ENCODE peak calls at places on chromosomes 5 and 9, in nine cellular contexts. One of them, this sample, is unnamed.

GRCh38 chr5:95615164-95615467 is 4.8 kb upstream of the GPR150 start:
- DNase-seq in A549: no peak
- DNase-seq in activated T-cell treated with anti-CD3 and anti-CD28 coated beads, Interleukin-2, amount 50 U/mL, for 4 hours: no peak
- DNase-seq in GM04504: no peak
- DNase-seq in SW480: no peak
- DNase-seq in T-helper 1 cell: peak
- DNase-seq in activated naive CD4-positive, alpha-beta T cell treated with anti-CD3 and anti-CD28 coated beads, Interleukin-2, amount 50 U/mL, for 16 hours: no peak
- DNase-seq in central memory CD4-positive, alpha-beta T cell: no peak
- DNase-seq in Ammon's horn: no peak
- DNase-seq in this sample: no peak

GRCh38 chr9:112711050-112711689 is 6.7 kb downstream of the INIP start:
- DNase-seq in T-helper 1 cell: no peak
- DNase-seq in Ammon's horn: peak
- DNase-seq in GM04504: no peak
- DNase-seq in SW480: peak
- DNase-seq in activated T-cell treated with anti-CD3 and anti-CD28 coated beads, Interleukin-2, amount 50 U/mL, for 4 hours: no peak
- DNase-seq in activated naive CD4-positive, alpha-beta T cell treated with anti-CD3 and anti-CD28 coated beads, Interleukin-2, amount 50 U/mL, for 16 hours: no peak
- DNase-seq in central memory CD4-positive, alpha-beta T cell: no peak
- DNase-seq in A549: no peak
- DNase-seq in this sample: no peak

GRCh38 chr9:38024036-38024681 is 44.9 kb downstream of the SHB start:
- DNase-seq in SW480: peak
- DNase-seq in GM04504: no peak
- DNase-seq in T-helper 1 cell: no peak
- DNase-seq in central memory CD4-positive, alpha-beta T cell: no peak
- DNase-seq in A549: no peak
- DNase-seq in activated T-cell treated with anti-CD3 and anti-CD28 coated beads, Interleukin-2, amount 50 U/mL, for 4 hours: no peak
- DNase-seq in activated naive CD4-positive, alpha-beta T cell treated with anti-CD3 and anti-CD28 coated beads, Interleukin-2, amount 50 U/mL, for 16 hours: no peak
- DNase-seq in Ammon's horn: peak
- DNase-seq in this sample: peak

GRCh38 chr9:3099601-3100000 is 255.7 kb upstream of the PUM3 start:
- DNase-seq in Ammon's horn: peak
- DNase-seq in A549: no peak
- DNase-seq in T-helper 1 cell: no peak
- DNase-seq in SW480: no peak
- DNase-seq in GM04504: no peak
- DNase-seq in activated naive CD4-positive, alpha-beta T cell treated with anti-CD3 and anti-CD28 coated beads, Interleukin-2, amount 50 U/mL, for 16 hours: no peak
- DNase-seq in central memory CD4-positive, alpha-beta T cell: no peak
- DNase-seq in activated T-cell treated with anti-CD3 and anti-CD28 coated beads, Interleukin-2, amount 50 U/mL, for 4 hours: no peak
- DNase-seq in this sample: no peak

GRCh38 chr5:131109540-131110255 is 55.4 kb downstream of the HINT1 start:
- DNase-seq in A549: peak
- DNase-seq in Ammon's horn: peak
- DNase-seq in central memory CD4-positive, alpha-beta T cell: peak
- DNase-seq in SW480: peak
- DNase-seq in T-helper 1 cell: peak
- DNase-seq in activated T-cell treated with anti-CD3 and anti-CD28 coated beads, Interleukin-2, amount 50 U/mL, for 4 hours: no peak
- DNase-seq in activated naive CD4-positive, alpha-beta T cell treated with anti-CD3 and anti-CD28 coated beads, Interleukin-2, amount 50 U/mL, for 16 hours: no peak
- DNase-seq in GM04504: peak
- DNase-seq in this sample: no peak

GRCh38 chr5:105259581-105260217 is 1697.1 kb upstream of the NUDT12 start:
- DNase-seq in T-helper 1 cell: no peak
- DNase-seq in central memory CD4-positive, alpha-beta T cell: no peak
- DNase-seq in SW480: no peak
- DNase-seq in GM04504: no peak
- DNase-seq in activated T-cell treated with anti-CD3 and anti-CD28 coated beads, Interleukin-2, amount 50 U/mL, for 4 hours: no peak
- DNase-seq in activated naive CD4-positive, alpha-beta T cell treated with anti-CD3 and anti-CD28 coated beads, Interleukin-2, amount 50 U/mL, for 16 hours: no peak
- DNase-seq in Ammon's horn: no peak
- DNase-seq in A549: no peak
- DNase-seq in this sample: no peak

GRCh38 chr9:110321055-110321454 is 16.6 kb downstream of the TXNDC8 start:
- DNase-seq in activated naive CD4-positive, alpha-beta T cell treated with anti-CD3 and anti-CD28 coated beads, Interleukin-2, amount 50 U/mL, for 16 hours: no peak
- DNase-seq in GM04504: no peak
- DNase-seq in SW480: no peak
- DNase-seq in A549: no peak
- DNase-seq in central memory CD4-positive, alpha-beta T cell: no peak
- DNase-seq in T-helper 1 cell: no peak
- DNase-seq in Ammon's horn: no peak
- DNase-seq in activated T-cell treated with anti-CD3 and anti-CD28 coated beads, Interleukin-2, amount 50 U/mL, for 4 hours: no peak
- DNase-seq in this sample: no peak

GRCh38 chr5:172979778-172980177 is 3.8 kb upstream of the ATP6V0E1 start:
- DNase-seq in SW480: no peak
- DNase-seq in central memory CD4-positive, alpha-beta T cell: no peak
- DNase-seq in GM04504: no peak
- DNase-seq in Ammon's horn: no peak
- DNase-seq in T-helper 1 cell: no peak
- DNase-seq in activated T-cell treated with anti-CD3 and anti-CD28 coated beads, Interleukin-2, amount 50 U/mL, for 4 hours: no peak
- DNase-seq in activated naive CD4-positive, alpha-beta T cell treated with anti-CD3 and anti-CD28 coated beads, Interleukin-2, amount 50 U/mL, for 16 hours: no peak
- DNase-seq in A549: no peak
- DNase-seq in this sample: no peak

GRCh38 chr9:87498046-87498815 is 564 bp downstream of the DAPK1 start:
- DNase-seq in A549: peak
- DNase-seq in activated T-cell treated with anti-CD3 and anti-CD28 coated beads, Interleukin-2, amount 50 U/mL, for 4 hours: no peak
- DNase-seq in GM04504: no peak
- DNase-seq in SW480: peak
- DNase-seq in activated naive CD4-positive, alpha-beta T cell treated with anti-CD3 and anti-CD28 coated beads, Interleukin-2, amount 50 U/mL, for 16 hours: no peak
- DNase-seq in central memory CD4-positive, alpha-beta T cell: no peak
- DNase-seq in Ammon's horn: peak
- DNase-seq in T-helper 1 cell: no peak
- DNase-seq in this sample: no peak

GRCh38 chr5:91434348-91434747 is 51.2 kb upstream of the ARRDC3 start:
- DNase-seq in SW480: no peak
- DNase-seq in GM04504: no peak
- DNase-seq in A549: no peak
- DNase-seq in activated naive CD4-positive, alpha-beta T cell treated with anti-CD3 and anti-CD28 coated beads, Interleukin-2, amount 50 U/mL, for 16 hours: peak
- DNase-seq in Ammon's horn: peak
- DNase-seq in activated T-cell treated with anti-CD3 and anti-CD28 coated beads, Interleukin-2, amount 50 U/mL, for 4 hours: no peak
- DNase-seq in central memory CD4-positive, alpha-beta T cell: no peak
- DNase-seq in T-helper 1 cell: peak
- DNase-seq in this sample: no peak

GRCh38 chr5:157918811-157919742 is 60.1 kb upstream of the CLINT1 start:
- DNase-seq in Ammon's horn: no peak
- DNase-seq in SW480: no peak
- DNase-seq in activated T-cell treated with anti-CD3 and anti-CD28 coated beads, Interleukin-2, amount 50 U/mL, for 4 hours: no peak
- DNase-seq in A549: no peak
- DNase-seq in GM04504: no peak
- DNase-seq in central memory CD4-positive, alpha-beta T cell: peak
- DNase-seq in activated naive CD4-positive, alpha-beta T cell treated with anti-CD3 and anti-CD28 coated beads, Interleukin-2, amount 50 U/mL, for 16 hours: no peak
- DNase-seq in T-helper 1 cell: peak
- DNase-seq in this sample: no peak

GRCh38 chr5:135999396-136000139 is 29.2 kb upstream of the TGFBI start:
- DNase-seq in A549: no peak
- DNase-seq in central memory CD4-positive, alpha-beta T cell: no peak
- DNase-seq in GM04504: peak
- DNase-seq in Ammon's horn: peak
- DNase-seq in activated naive CD4-positive, alpha-beta T cell treated with anti-CD3 and anti-CD28 coated beads, Interleukin-2, amount 50 U/mL, for 16 hours: no peak
- DNase-seq in SW480: peak
- DNase-seq in activated T-cell treated with anti-CD3 and anti-CD28 coated beads, Interleukin-2, amount 50 U/mL, for 4 hours: no peak
- DNase-seq in T-helper 1 cell: no peak
- DNase-seq in this sample: no peak

This sample was measured in breast epithelium.